ENCODE peak calls at places on chromosomes 12 and 14, in four cellular contexts. One of them, this sample, is unnamed.

GRCh38 chr14:90489306-90489705 is 92.5 kb downstream of the CALM1 start:
- DNase-seq in HCT116: no peak
- DNase-seq in hepatocyte: no peak
- DNase-seq in HepG2: no peak
- DNase-seq in this sample: no peak

GRCh38 chr14:77260631-77261030 is 10.4 kb downstream of the NGB start:
- DNase-seq in HCT116: no peak
- DNase-seq in hepatocyte: peak; percentile 42
- DNase-seq in HepG2: no peak
- DNase-seq in this sample: no peak

GRCh38 chr12:59650594-59651229 is 54.9 kb downstream of the SLC16A7 start:
- DNase-seq in HCT116: no peak
- DNase-seq in hepatocyte: no peak
- DNase-seq in HepG2: no peak
- DNase-seq in this sample: no peak

GRCh38 chr12:118164798-118165486 is 29.0 kb downstream of the PEBP1 start:
- DNase-seq in HCT116: peak; percentile 18
- DNase-seq in hepatocyte: peak; percentile 63
- DNase-seq in HepG2: peak; percentile 10
- DNase-seq in this sample: peak; percentile 22

GRCh38 chr14:103597623-103598372 is 31.2 kb upstream of the KLC1 start:
- DNase-seq in HCT116: peak; percentile 26
- DNase-seq in hepatocyte: peak; percentile 36
- DNase-seq in HepG2: no peak
- DNase-seq in this sample: peak; percentile 70

GRCh38 chr14:37874429-37875109 is 279.1 kb downstream of the TTC6 start:
- DNase-seq in HCT116: peak; percentile 57
- DNase-seq in hepatocyte: peak; percentile 87
- DNase-seq in HepG2: peak; percentile 90
- DNase-seq in this sample: peak; percentile 77

GRCh38 chr14:51401756-51402155 is 161.7 kb downstream of the TMX1 start:
- DNase-seq in HCT116: no peak
- DNase-seq in hepatocyte: no peak
- DNase-seq in HepG2: no peak
- DNase-seq in this sample: no peak

GRCh38 chr12:15563683-15564082 is 225.5 kb downstream of the EPS8 start:
- DNase-seq in HCT116: no peak
- DNase-seq in hepatocyte: no peak
- DNase-seq in HepG2: no peak
- DNase-seq in this sample: no peak

GRCh38 chr12:24231298-24231697 is 281.8 kb upstream of the SOX5 start:
- DNase-seq in HCT116: no peak
- DNase-seq in hepatocyte: no peak
- DNase-seq in HepG2: no peak
- DNase-seq in this sample: no peak

GRCh38 chr12:85588221-85588620 is 248.0 kb downstream of the RASSF9 start:
- DNase-seq in HCT116: no peak
- DNase-seq in hepatocyte: no peak
- DNase-seq in HepG2: no peak
- DNase-seq in this sample: no peak

GRCh38 chr12:40330180-40330579 is 105.4 kb downstream of the LRRK2 start:
- DNase-seq in HCT116: no peak
- DNase-seq in hepatocyte: no peak
- DNase-seq in HepG2: no peak
- DNase-seq in this sample: no peak

GRCh38 chr12:12333407-12333831 is 16.6 kb downstream of the MANSC1 start:
- DNase-seq in HCT116: no peak
- DNase-seq in hepatocyte: no peak
- DNase-seq in HepG2: no peak
- DNase-seq in this sample: peak; percentile 77

GRCh38 chr14:39091716-39092115 is 11.3 kb downstream of the SEC23A start:
- DNase-seq in HCT116: no peak
- DNase-seq in hepatocyte: no peak
- DNase-seq in HepG2: no peak
- DNase-seq in this sample: no peak

GRCh38 chr12:123813349-123813748 is 51.2 kb downstream of the DNAH10 start:
- DNase-seq in HCT116: no peak
- DNase-seq in hepatocyte: peak; percentile 22
- DNase-seq in HepG2: no peak
- DNase-seq in this sample: peak; percentile 53

GRCh38 chr14:22243971-22244581 is 344.9 kb downstream of the DAD1 start:
- DNase-seq in HCT116: no peak
- DNase-seq in hepatocyte: no peak
- DNase-seq in HepG2: no peak
- DNase-seq in this sample: no peak

GRCh38 chr14:92665699-92666110 is 82.7 kb downstream of the LGMN start:
- DNase-seq in HCT116: no peak
- DNase-seq in hepatocyte: no peak
- DNase-seq in HepG2: no peak
- DNase-seq in this sample: no peak

GRCh38 chr12:113413488-113413939 is 8.7 kb upstream of the SDSL start:
- DNase-seq in HCT116: no peak
- DNase-seq in hepatocyte: peak; percentile 32
- DNase-seq in HepG2: peak; percentile 56
- DNase-seq in this sample: peak; percentile 59

GRCh38 chr12:103964805-103965204 is 867 bp upstream of the TDG start:
- DNase-seq in HCT116: no peak
- DNase-seq in hepatocyte: peak; percentile 19
- DNase-seq in HepG2: no peak
- DNase-seq in this sample: no peak

GRCh38 chr14:73740921-73741326 is 26.7 kb upstream of the PNMA1 start:
- DNase-seq in HCT116: peak; percentile 61
- DNase-seq in hepatocyte: peak; percentile 71
- DNase-seq in HepG2: peak; percentile 49
- DNase-seq in this sample: no peak

GRCh38 chr12:14390449-14390848 is 25.0 kb downstream of the ATF7IP start:
- DNase-seq in HCT116: no peak
- DNase-seq in hepatocyte: no peak
- DNase-seq in HepG2: no peak
- DNase-seq in this sample: no peak
- H3K9me3 ChIP-seq in HCT116: no peaks in the 10 kb centered on the region
- H3K9me3 ChIP-seq in hepatocyte: peaks cover 11% of the 10 kb centered on the region
- H3K9me3 ChIP-seq in HepG2: no peaks in the 10 kb centered on the region
- H3K9me3 ChIP-seq in this sample: peaks cover 16% of the 10 kb centered on the region

GRCh38 chr12:53960187-53961024 is 5.7 kb downstream of the HOXC12 start:
- DNase-seq in HCT116: no peak
- DNase-seq in hepatocyte: no peak
- DNase-seq in HepG2: no peak
- DNase-seq in this sample: no peak
- TF ChIP-seq EZH2 in HCT116: no peak
- TF ChIP-seq EZH2 in hepatocyte: peak; percentile 51
- TF ChIP-seq EZH2 in HepG2: peak; percentile 78
- TF ChIP-seq EZH2 in this sample: no peak

GRCh38 chr14:94383777-94384176 is 4.6 kb downstream of the SERPINA1 start:
- DNase-seq in HCT116: no peak
- DNase-seq in hepatocyte: no peak
- DNase-seq in HepG2: no peak
- DNase-seq in this sample: no peak
- H3K4me1 ChIP-seq in HCT116: peaks cover 15% of the 10 kb centered on the region
- H3K4me1 ChIP-seq in hepatocyte: no peaks in the 10 kb centered on the region
- H3K4me1 ChIP-seq in HepG2: peaks cover 81% of the 10 kb centered on the region
- H3K4me1 ChIP-seq in this sample: no peaks in the 10 kb centered on the region

GRCh38 chr12:54949041-54949721 is 35.4 kb downstream of the TESPA1 start:
- DNase-seq in HCT116: no peak
- DNase-seq in hepatocyte: no peak
- DNase-seq in HepG2: no peak
- DNase-seq in this sample: no peak

GRCh38 chr12:54945082-54945481 is 39.5 kb downstream of the TESPA1 start:
- DNase-seq in HCT116: no peak
- DNase-seq in hepatocyte: no peak
- DNase-seq in HepG2: no peak
- DNase-seq in this sample: no peak

GRCh38 chr12:54950071-54950727 is 34.4 kb downstream of the TESPA1 start:
- DNase-seq in HCT116: no peak
- DNase-seq in hepatocyte: no peak
- DNase-seq in HepG2: no peak
- DNase-seq in this sample: no peak

DNA sequence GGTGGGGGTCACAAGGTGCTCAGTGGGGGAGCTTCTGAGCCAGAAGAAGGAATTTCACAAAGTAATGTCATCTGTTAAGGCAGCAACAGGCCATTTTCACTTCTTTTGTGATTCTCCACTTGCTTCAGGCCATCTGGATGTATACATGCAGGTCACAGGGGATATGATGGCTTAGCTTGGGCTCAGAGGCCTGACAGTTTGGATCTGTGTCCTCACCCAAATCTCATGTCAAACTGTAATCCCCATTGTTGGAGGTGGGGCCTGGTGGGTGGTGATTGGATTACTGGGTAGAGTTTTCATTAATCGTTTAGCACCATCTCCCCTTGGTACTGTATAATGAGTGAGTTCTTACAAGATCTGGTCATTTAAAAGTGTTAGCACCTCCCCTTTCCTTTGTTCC is 36.4 kb downstream of the TESPA1 start:
- DNase-seq in HCT116: no peak
- DNase-seq in hepatocyte: no peak
- DNase-seq in HepG2: no peak
- DNase-seq in this sample: no peak
- H3K9me3 ChIP-seq in HCT116: no peaks in the 10 kb centered on the region
- H3K9me3 ChIP-seq in hepatocyte: no peaks in the 10 kb centered on the region
- H3K9me3 ChIP-seq in HepG2: no peaks in the 10 kb centered on the region
- H3K9me3 ChIP-seq in this sample: no peaks in the 10 kb centered on the region

DNA sequence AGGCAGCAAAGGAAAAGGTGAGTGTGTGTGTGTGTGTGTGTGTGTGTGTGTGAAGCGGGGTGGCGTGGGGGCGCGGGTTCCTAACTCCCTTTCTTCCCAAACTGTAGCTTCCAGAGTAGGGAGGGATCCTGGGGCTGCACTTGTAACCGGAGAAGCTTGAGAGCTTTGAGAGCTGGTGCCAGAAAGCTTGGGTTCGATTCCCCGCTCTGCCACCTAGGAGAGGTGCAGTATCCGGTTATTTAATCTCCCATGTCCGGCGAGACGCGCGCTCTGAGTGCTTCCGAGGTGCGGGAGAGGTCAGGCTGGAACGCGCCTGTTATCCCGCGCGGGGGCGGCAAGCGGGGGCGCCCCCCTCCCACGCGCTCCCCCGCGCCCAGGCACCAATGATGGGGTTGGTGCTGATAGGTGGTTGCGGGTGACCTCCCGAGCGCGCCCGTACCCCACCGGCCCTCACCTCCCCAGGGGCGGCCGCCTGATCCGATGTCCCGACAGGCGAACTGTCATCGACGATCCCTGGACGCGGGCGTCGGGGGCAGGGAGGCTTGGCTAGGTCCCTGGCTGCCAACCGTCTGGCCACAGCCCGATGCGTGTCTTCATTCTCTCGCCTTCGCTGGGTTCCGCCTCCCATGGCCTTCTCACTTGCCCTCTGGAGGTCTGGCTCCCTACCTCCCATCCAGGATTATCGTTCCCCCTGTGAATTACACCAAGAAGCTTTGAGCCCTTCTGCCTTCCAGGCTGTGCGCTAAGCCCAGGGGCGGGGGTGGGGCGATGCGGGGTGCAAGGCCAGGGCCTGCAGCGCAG is 7.4 kb upstream of the RACGAP1 start:
- DNase-seq in HCT116: no peak
- DNase-seq in hepatocyte: no peak
- DNase-seq in HepG2: no peak
- DNase-seq in this sample: no peak
- TF ChIP-seq EZH2 in HCT116: no peak
- TF ChIP-seq EZH2 in hepatocyte: no peak
- TF ChIP-seq EZH2 in HepG2: no peak
- TF ChIP-seq EZH2 in this sample: no peak

GRCh38 chr14:61391119-61391518 is 69.7 kb downstream of the PRKCH start:
- DNase-seq in HCT116: no peak
- DNase-seq in hepatocyte: no peak
- DNase-seq in HepG2: no peak
- DNase-seq in this sample: no peak
- H3K4me1 ChIP-seq in HCT116: peaks cover 40% of the 10 kb centered on the region
- H3K4me1 ChIP-seq in hepatocyte: peaks cover 3% of the 10 kb centered on the region
- H3K4me1 ChIP-seq in HepG2: no peaks in the 10 kb centered on the region
- H3K4me1 ChIP-seq in this sample: peaks cover 11% of the 10 kb centered on the region

DNA sequence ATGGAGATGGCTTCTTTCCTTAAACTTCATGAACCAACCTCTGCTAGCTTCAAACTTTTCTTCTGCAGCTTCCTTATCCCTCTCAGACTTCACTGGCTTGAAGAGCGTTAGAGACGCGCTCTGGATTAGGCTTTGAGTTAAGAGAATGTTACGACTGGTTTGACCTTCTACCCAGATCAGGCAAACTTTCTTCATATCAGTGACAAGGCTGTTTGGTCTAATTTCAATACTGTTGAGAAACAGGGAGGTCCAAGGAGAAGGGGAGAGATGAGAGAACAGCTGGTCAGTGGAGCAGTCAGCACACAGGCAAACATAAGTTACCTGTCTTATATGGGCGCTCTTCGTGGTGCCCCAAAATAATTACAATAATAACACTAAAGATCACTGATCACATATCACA is 14.9 kb downstream of the SCAF11 start:
- DNase-seq in HCT116: no peak
- DNase-seq in hepatocyte: peak; percentile 5
- DNase-seq in HepG2: no peak
- DNase-seq in this sample: no peak
- H3K9me3 ChIP-seq in HCT116: no peaks in the 10 kb centered on the region
- H3K9me3 ChIP-seq in hepatocyte: no peaks in the 10 kb centered on the region
- H3K9me3 ChIP-seq in HepG2: no peaks in the 10 kb centered on the region
- H3K9me3 ChIP-seq in this sample: no peaks in the 10 kb centered on the region

GRCh38 chr14:23353433-23353780 is 720 bp upstream of the SLC22A17 start:
- DNase-seq in HCT116: no peak
- DNase-seq in hepatocyte: no peak
- DNase-seq in HepG2: no peak
- DNase-seq in this sample: no peak
- TF ChIP-seq EZH2 in HCT116: no peak
- TF ChIP-seq EZH2 in hepatocyte: no peak
- TF ChIP-seq EZH2 in HepG2: no peak
- TF ChIP-seq EZH2 in this sample: no peak